ENCODE peak calls at places on chromosome 17, in four cellular contexts. U, B, K and W are unnamed samples.

GRCh38 chr17:68584904-68585303 is 16.3 kb downstream of the FAM20A start:
- DNase-seq in U (no peak), B (no peak), K (no peak), W (no peak)

GRCh38 chr17:40515491-40516041 is 14.1 kb upstream of the TNS4 start:
- DNase-seq in U (no peak), K (no peak), B (no peak), W (no peak)

GRCh38 chr17:1142503-1143095 is 37.2 kb downstream of the ABR start:
- DNase-seq in K (no peak), B (no peak), U (peak), W (no peak)

GRCh38 chr17:57097832-57098421 is 12.9 kb downstream of the AKAP1 start:
- DNase-seq in U (peak), K (no peak), B (no peak), W (peak)

GRCh38 chr17:41835214-41835799 is 725 bp downstream of the NT5C3B start:
- DNase-seq in K (no peak), U (no peak), B (no peak), W (no peak)

GRCh38 chr17:42322382-42323267 is 34.3 kb downstream of the STAT5A start:
- DNase-seq in U (peak), B (peak), K (peak), W (peak)

GRCh38 chr17:55641559-55642160 is 81.0 kb downstream of the TMEM100 start:
- DNase-seq in U (peak), K (peak), B (peak), W (peak)

GRCh38 chr17:13776027-13776551 is 174.4 kb upstream of the HS3ST3A1 start:
- DNase-seq in B (no peak), K (no peak), U (no peak), W (no peak)

GRCh38 chr17:67546578-67547527 is 169.8 kb downstream of the PITPNC1 start:
- DNase-seq in B (no peak), K (peak), U (peak), W (no peak)
- TF ChIP-seq CTCF in B (no peak), K (no peak), U (peak), W (no peak)

DNA sequence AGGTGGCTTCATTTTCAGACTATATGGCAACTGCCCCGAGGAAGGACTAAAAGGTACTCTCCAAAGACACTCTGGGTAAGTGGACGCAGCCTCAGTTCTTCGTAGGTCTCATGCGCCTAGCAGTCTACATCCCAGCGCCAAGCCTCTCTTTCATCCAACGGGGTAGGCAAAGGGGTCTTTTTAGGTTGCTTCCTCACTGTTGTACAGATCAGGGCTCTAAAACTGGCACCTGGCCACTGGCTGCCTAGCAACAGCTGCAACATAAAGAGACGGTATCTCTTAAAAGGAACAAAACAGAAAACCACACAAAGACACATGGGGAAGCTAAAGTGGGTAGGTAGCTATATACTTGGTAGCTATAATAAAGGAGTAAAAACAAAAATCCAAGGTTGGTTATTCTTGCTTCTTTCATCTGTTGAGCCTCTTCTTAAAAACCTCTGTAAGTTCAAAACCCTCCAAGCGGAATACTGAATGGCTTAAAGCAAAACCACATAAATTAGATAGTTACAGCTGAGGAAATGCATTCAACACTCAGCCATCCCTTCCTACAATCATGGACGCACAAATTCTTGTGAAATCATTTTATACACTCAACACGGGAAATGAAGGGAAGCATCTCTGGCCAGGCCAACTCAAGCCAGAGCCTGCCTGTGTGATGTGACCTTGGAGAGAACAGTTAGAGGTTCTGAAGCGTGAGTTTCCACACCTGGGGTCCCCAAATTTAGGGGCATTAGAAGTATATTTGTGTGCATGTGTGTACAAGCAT is 22.7 kb downstream of the CYTH1 start:
- DNase-seq in U (peak), K (no peak), B (no peak), W (no peak)
- H3K4me3 ChIP-seq in U (no peak), K (no peak), B (no peak), W (no peak)

DNA sequence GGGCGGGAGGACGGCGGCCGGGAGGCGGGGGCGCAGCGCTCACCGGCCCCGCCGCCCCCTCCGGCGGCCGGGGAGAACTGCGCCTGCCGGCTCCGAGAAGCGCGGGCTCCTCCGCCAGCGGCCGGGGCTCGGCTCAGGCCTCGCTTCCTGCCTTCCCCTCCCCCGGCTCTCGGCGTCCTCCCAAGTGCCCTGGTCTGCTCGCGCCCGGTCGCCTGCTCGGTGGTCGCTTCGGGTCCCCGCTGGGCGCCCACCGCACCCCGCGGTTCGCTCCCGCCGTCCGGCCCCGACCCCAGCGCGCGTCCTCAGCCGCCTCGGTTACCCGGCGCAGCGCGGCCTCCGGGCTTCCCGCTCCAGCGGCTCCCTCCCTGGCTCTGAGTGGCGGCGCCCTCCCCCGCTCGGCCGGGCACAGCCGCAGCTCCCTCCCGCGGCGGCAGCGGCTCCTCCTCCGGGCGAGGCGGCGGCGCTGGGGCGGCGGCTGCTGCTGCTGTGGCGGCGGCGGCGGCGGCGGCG is 294 bp downstream of the UBTF start:
- DNase-seq in B (no peak), U (peak), K (no peak), W (no peak)
- TF ChIP-seq CTCF in B (peak), U (peak), K (no peak), W (peak)

GRCh38 chr17:73907601-73907910 is 263.3 kb upstream of the SDK2 start:
- DNase-seq in B (no peak), K (no peak), U (no peak), W (no peak)
- H3K4me3 ChIP-seq in B (no peak), K (no peak), U (no peak), W (no peak)

GRCh38 chr17:81027591-81028505 is 7.1 kb upstream of the BAIAP2 start:
- DNase-seq in B (no peak), K (no peak), U (no peak), W (no peak)

GRCh38 chr17:81025756-81026155 is 9.2 kb upstream of the BAIAP2 start:
- DNase-seq in U (no peak), K (no peak), B (no peak), W (no peak)

GRCh38 chr17:81027038-81027437 is 7.9 kb upstream of the BAIAP2 start:
- DNase-seq in K (no peak), U (no peak), B (no peak), W (no peak)

GRCh38 chr17:81025065-81025751 is 9.7 kb upstream of the BAIAP2 start:
- DNase-seq in K (no peak), U (no peak), B (no peak), W (no peak)

GRCh38 chr17:81026266-81027036 is 8.5 kb upstream of the BAIAP2 start:
- DNase-seq in K (no peak), B (no peak), U (no peak), W (no peak)
- TF ChIP-seq CTCF in K (no peak), B (no peak), U (no peak), W (no peak)